ENCODE peak calls at places on chromosomes 4 and X, in five cellular contexts. T is neural progenitor cell, S is cardiac fibroblast, M is mammary epithelial cell, Z is GM10248. J is an unnamed sample.

GRCh38 chr4:145937990-145938611 is 522 bp downstream of the ZNF827 start:
- DNase-seq in M (peak), T (peak), Z (peak), S (peak), J (peak)

GRCh38 chr4:130486841-130487240 is 1390.9 kb downstream of the C4orf33 start:
- DNase-seq in Z (no peak), M (no peak), S (peak), T (no peak), J (no peak)

GRCh38 chrX:17944833-17945497 is 83.9 kb upstream of the RAI2 start:
- DNase-seq in S (peak), T (peak), M (no peak), Z (peak), J (peak)

GRCh38 chr4:98467627-98468072 is 190.8 kb downstream of the TSPAN5 start:
- DNase-seq in T (peak), S (peak), M (peak), Z (peak), J (peak)

GRCh38 chrX:12951590-12951965 is 23.3 kb upstream of the TMSB4X start:
- DNase-seq in T (no peak), Z (no peak), M (no peak), S (no peak), J (no peak)

GRCh38 chrX:132716006-132716405 is 227.2 kb upstream of the MBNL3 start:
- DNase-seq in M (no peak), S (peak), T (peak), Z (no peak), J (no peak)

GRCh38 chr4:4759883-4760282 is 99.6 kb upstream of the MSX1 start:
- DNase-seq in S (no peak), T (no peak), Z (no peak), M (no peak), J (no peak)

GRCh38 chrX:141314441-141314840 is 72.1 kb upstream of the SPANXC start:
- DNase-seq in S (peak), Z (no peak), T (no peak), M (no peak), J (no peak)

GRCh38 chrX:150094996-150095395 is 156.7 kb upstream of the EOLA2 start:
- DNase-seq in M (no peak), Z (no peak), S (no peak), T (no peak), J (no peak)

GRCh38 chr4:6464842-6465588 is 7.4 kb downstream of the PPP2R2C start:
- DNase-seq in Z (no peak), S (no peak), T (no peak), M (no peak), J (peak)

GRCh38 chrX:131752493-131753198 is 208.8 kb downstream of the OR13H1 start:
- DNase-seq in T (no peak), M (peak), S (no peak), Z (no peak), J (no peak)

GRCh38 chrX:132263127-132263526 is 43.9 kb upstream of the RAP2C start:
- DNase-seq in Z (no peak), T (no peak), M (no peak), S (no peak), J (no peak)

GRCh38 chrX:47293106-47293505 is 60.3 kb downstream of the USP11 start:
- DNase-seq in S (no peak), M (no peak), T (no peak), Z (no peak), J (no peak)

GRCh38 chrX:44914532-44915198 is 41.7 kb downstream of the KDM6A start:
- DNase-seq in Z (no peak), M (no peak), S (peak), T (no peak), J (no peak)

GRCh38 chr4:39114436-39114835 is 52.4 kb downstream of the KLHL5 start:
- DNase-seq in Z (no peak), T (no peak), S (no peak), M (no peak), J (no peak)

GRCh38 chr4:10011277-10011676 is 10.0 kb downstream of the SLC2A9 start:
- DNase-seq in M (no peak), Z (no peak), T (no peak), S (no peak), J (no peak)

GRCh38 chrX:135740683-135741149 is 27.3 kb downstream of the CT45A3 start:
- DNase-seq in S (peak), M (no peak), Z (peak), T (peak), J (peak)

GRCh38 chr4:1192493-1193205 is 20.3 kb upstream of the SPON2 start:
- DNase-seq in T (peak), M (no peak), Z (no peak), S (no peak), J (no peak)

GRCh38 chrX:129360175-129360574 is 163.1 kb downstream of the SMARCA1 start:
- DNase-seq in M (peak), Z (peak), T (peak), S (peak), J (peak)

GRCh38 chr4:151389316-151389715 is 19.7 kb upstream of the FHIP1A start:
- DNase-seq in M (no peak), Z (no peak), S (peak), T (no peak), J (no peak)

GRCh38 chrX:72141372-72142004 is 9.8 kb upstream of the RTL5 start:
- DNase-seq in S (no peak), Z (no peak), M (no peak), T (no peak), J (no peak)

GRCh38 chr4:55926610-55927009 is 22.1 kb upstream of the CEP135 start:
- DNase-seq in Z (no peak), S (no peak), M (no peak), T (no peak), J (no peak)

GRCh38 chr4:123819362-123820035 is 422.9 kb downstream of the SPRY1 start:
- DNase-seq in S (peak), T (no peak), M (peak), Z (no peak), J (no peak)

GRCh38 chr4:100982345-100982744 is 365.0 kb downstream of the PPP3CA start:
- DNase-seq in M (peak), T (no peak), S (peak), Z (no peak), J (no peak)

GRCh38 chrX:34467437-34467836 is 189.6 kb downstream of the TMEM47 start:
- DNase-seq in Z (no peak), T (no peak), S (peak), M (peak), J (no peak)

GRCh38 chr4:127995776-127996175 is 30.6 kb downstream of the ABHD18 start:
- DNase-seq in S (peak), T (no peak), M (peak), Z (no peak), J (no peak)

GRCh38 chr4:73726000-73726399 is 14.4 kb upstream of the CXCL8 start:
- DNase-seq in T (no peak), Z (no peak), S (peak), M (peak), J (no peak)

GRCh38 chr4:101660607-101661006 is 129.9 kb upstream of the BANK1 start:
- DNase-seq in Z (no peak), S (peak), T (no peak), M (no peak), J (no peak)

GRCh38 chr4:75702919-75703411 is 21.4 kb upstream of the USO1 start:
- DNase-seq in T (no peak), M (no peak), Z (no peak), S (no peak), J (no peak)

GRCh38 chr4:75710246-75710645 is 14.1 kb upstream of the USO1 start:
- DNase-seq in S (peak), Z (no peak), M (no peak), T (no peak), J (no peak)

GRCh38 chr4:75705198-75705712 is 19.1 kb upstream of the USO1 start:
- DNase-seq in S (no peak), M (no peak), Z (no peak), T (peak), J (no peak)

DNA sequence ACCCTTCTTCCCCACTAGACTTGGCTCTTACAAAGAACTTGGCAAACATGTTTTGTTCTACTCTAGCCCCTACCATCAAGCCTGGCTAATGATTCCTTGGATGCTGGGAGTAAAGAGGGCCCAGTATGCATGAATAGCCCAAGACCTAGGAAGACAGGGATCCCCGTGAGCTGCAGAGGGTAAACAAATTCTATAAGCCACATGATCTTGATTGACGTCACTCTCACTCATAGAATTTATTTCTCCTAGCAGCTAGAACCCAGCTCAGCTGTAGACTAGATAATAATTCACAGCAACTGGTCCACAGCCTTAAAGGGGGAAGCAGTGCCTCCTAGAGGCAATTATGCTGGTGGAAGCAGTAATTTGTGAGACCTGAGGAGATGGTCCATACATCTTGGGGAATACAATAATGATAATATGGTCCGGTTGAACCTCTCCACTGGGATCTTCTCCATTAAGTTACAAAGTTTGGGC is 16.1 kb upstream of the USO1 start:
- DNase-seq in T (peak), Z (peak), S (no peak), M (no peak), J (peak)
- TF ChIP-seq CTCF in T (peak), Z (peak), S (peak), M (peak), J (peak)

GRCh38 chr4:81237791-81238190 is 22.8 kb upstream of the PRKG2 start:
- DNase-seq in T (no peak), S (no peak), Z (no peak), M (peak), J (no peak)
- TF ChIP-seq CTCF in T (no peak), S (no peak), Z (no peak), M (no peak), J (no peak)

DNA sequence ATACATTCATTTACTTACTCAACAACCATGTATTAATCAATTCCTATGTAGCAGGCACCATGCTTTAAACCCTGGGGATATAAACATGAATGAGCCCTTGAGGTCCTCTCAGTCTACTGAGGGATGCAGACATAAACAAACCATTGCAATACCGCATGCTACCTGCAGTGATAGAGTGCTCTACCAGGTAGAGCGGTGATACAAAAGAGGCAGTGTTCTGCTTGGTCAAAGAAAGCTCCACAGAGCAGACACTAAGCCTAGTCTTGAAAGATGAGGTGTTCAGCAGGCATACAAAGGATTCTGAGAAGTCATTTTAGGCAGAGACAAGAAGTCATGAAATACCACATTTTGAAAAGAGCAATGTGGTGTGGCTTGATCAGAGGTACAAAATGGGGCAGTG is 26.9 kb upstream of the AMOT start:
- DNase-seq in M (peak), Z (no peak), T (peak), S (no peak), J (no peak)
- TF ChIP-seq CTCF in M (no peak), Z (no peak), T (peak), S (no peak), J (no peak)

GRCh38 chr4:150049682-150050081 is 28.6 kb upstream of the DCLK2 start:
- DNase-seq in Z (no peak), M (no peak), S (no peak), T (no peak), J (no peak)

GRCh38 chr4:150044517-150044916 is 33.7 kb upstream of the DCLK2 start:
- DNase-seq in Z (no peak), S (no peak), M (no peak), T (no peak), J (no peak)

GRCh38 chr4:150045410-150045809 is 32.8 kb upstream of the DCLK2 start:
- DNase-seq in Z (no peak), S (no peak), M (no peak), T (no peak), J (no peak)

GRCh38 chr4:150047546-150047945 is 30.7 kb upstream of the DCLK2 start:
- DNase-seq in M (no peak), T (no peak), Z (no peak), S (no peak), J (no peak)

GRCh38 chr4:150046728-150047217 is 31.5 kb upstream of the DCLK2 start:
- DNase-seq in M (no peak), Z (no peak), T (no peak), S (no peak), J (no peak)
- TF ChIP-seq CTCF in M (no peak), Z (no peak), T (no peak), S (no peak), J (no peak)

DNA sequence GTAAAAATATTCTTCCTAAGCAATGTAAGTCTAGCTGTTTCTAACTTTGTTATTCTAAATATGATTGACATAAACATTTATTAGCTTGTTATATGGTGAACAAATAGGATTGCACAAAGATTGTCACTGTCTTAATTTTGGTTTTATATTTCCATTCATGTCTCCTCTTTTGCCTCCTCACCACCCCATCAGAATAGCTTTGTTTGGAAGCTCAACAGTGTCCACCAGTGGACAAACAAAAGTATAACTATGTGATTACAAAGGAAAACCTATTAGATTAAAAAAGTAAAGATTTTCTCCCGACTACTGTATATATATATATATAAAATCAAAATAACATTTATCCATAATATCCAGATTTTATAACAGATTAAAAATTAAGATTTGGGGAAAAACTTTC is 468.2 kb downstream of the ZIC3 start:
- DNase-seq in Z (no peak), S (no peak), M (no peak), T (peak), J (no peak)
- TF ChIP-seq CTCF in Z (no peak), S (no peak), M (no peak), T (peak), J (no peak)

GRCh38 chr4:171067422-171067821 is 745.8 kb upstream of the GALNTL6 start:
- DNase-seq in M (no peak), T (no peak), S (no peak), Z (no peak), J (no peak)
- TF ChIP-seq CTCF in M (peak), T (peak), S (no peak), Z (no peak), J (no peak)

GRCh38 chr4:111807556-111807955 is 337.7 kb upstream of the FAM241A start:
- DNase-seq in S (no peak), T (no peak), M (no peak), Z (no peak), J (no peak)

GRCh38 chr4:111808174-111808573 is 337.1 kb upstream of the FAM241A start:
- DNase-seq in T (no peak), Z (no peak), M (no peak), S (no peak), J (no peak)

GRCh38 chr4:111811661-111812060 is 333.6 kb upstream of the FAM241A start:
- DNase-seq in Z (no peak), T (no peak), S (no peak), M (no peak), J (no peak)

GRCh38 chr4:111802191-111802590 is 343.1 kb upstream of the FAM241A start:
- DNase-seq in T (no peak), S (peak), M (peak), Z (no peak), J (no peak)

DNA sequence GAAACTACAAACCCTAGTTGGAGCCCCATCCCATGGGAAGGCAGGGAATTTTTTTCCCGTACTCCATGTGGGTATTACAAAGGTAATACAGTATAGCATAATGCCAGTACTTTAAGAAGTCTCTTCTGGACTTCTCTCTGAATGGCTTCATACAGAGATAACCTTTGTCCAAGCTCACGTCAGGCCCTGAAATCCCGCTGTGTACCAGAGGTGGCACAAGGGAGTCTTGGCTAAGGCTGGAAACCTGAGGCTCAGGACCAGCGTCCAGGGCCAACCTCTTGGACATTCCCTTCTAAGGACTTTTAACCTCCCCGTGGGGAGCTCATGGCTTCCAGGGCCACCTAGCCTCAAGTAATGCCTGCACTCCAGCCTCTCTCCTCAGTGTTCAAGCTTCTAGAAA is 338.9 kb upstream of the FAM241A start:
- DNase-seq in Z (no peak), T (peak), M (no peak), S (no peak), J (no peak)
- TF ChIP-seq CTCF in Z (no peak), T (peak), M (peak), S (no peak), J (no peak)

GRCh38 chrX:87663421-87663820 is 145.8 kb downstream of the KLHL4 start:
- DNase-seq in M (peak), S (peak), T (no peak), Z (no peak), J (no peak)

GRCh38 chrX:87661761-87662160 is 144.2 kb downstream of the KLHL4 start:
- DNase-seq in S (peak), Z (no peak), T (no peak), M (no peak), J (no peak)

GRCh38 chrX:87664381-87664780 is 146.8 kb downstream of the KLHL4 start:
- DNase-seq in T (peak), M (peak), Z (no peak), S (peak), J (peak)
- TF ChIP-seq CTCF in T (peak), M (peak), Z (peak), S (no peak), J (no peak)

DNA sequence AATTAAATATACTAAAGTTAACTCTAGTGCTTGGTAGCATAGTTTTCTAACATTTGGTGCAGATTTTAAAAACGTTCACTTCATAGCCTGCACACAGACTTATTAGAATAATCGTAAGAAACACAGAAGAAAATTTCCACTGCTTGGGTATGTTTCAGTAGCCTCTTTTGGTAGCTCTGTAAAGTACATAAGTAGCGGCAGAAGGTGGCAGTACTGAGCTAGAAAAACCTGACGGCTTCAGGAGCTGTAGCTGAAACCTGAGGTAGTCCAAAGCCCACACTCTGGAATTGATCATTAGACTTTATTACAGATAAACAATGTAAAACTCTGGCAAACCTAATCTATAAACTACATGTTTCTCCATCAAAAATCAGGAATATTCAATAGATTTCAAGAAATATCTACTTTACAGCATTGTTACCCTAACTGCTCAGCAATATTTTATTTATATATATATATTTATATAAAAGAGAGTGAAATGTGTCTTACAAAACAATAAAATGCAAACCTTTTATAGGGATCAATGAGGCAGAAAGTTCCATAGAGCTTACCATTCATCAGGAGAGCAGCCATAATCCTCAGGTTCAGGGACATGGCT is 88.2 kb downstream of the ATP8A1 start:
- DNase-seq in T (peak), M (peak), Z (peak), S (peak), J (peak)
- TF ChIP-seq CTCF in T (peak), M (peak), Z (peak), S (peak), J (peak)

GRCh38 chr4:2412885-2413716 is 5.3 kb downstream of the ZFYVE28 start:
- DNase-seq in S (peak), T (peak), M (peak), Z (peak), J (peak)
- TF ChIP-seq CTCF in S (peak), T (peak), M (peak), Z (peak), J (peak)

J was measured in GM13976.